ENCODE peak calls at places on chromosomes 1 and 21, in five cellular contexts. One of them, this sample, is unnamed.

GRCh38 chr1:17013598-17014320 is 2.0 kb upstream of the ATP13A2 start:
- DNase-seq in uterus: no peak
- DNase-seq in heart right ventricle: no peak
- DNase-seq in thoracic aorta: no peak
- DNase-seq in MM.1S: no peak
- DNase-seq in this sample: peak; percentile 43

GRCh38 chr1:20061866-20062265 is 8.1 kb upstream of the PLA2G5 start:
- DNase-seq in uterus: no peak
- DNase-seq in MM.1S: no peak
- DNase-seq in heart right ventricle: no peak
- DNase-seq in thoracic aorta: no peak
- DNase-seq in this sample: no peak

GRCh38 chr1:43644558-43644957 is 5.4 kb upstream of the KDM4A start:
- DNase-seq in MM.1S: no peak
- DNase-seq in heart right ventricle: no peak
- DNase-seq in thoracic aorta: no peak
- DNase-seq in uterus: no peak
- DNase-seq in this sample: no peak

GRCh38 chr1:212190169-212190568 is 95.0 kb upstream of the PPP2R5A start:
- DNase-seq in uterus: no peak
- DNase-seq in heart right ventricle: no peak
- DNase-seq in thoracic aorta: no peak
- DNase-seq in MM.1S: no peak
- DNase-seq in this sample: no peak

GRCh38 chr1:15948600-15949452 is 27.1 kb downstream of the ZBTB17 start:
- DNase-seq in uterus: peak; percentile 85
- DNase-seq in heart right ventricle: peak; percentile 80
- DNase-seq in thoracic aorta: peak; percentile 73
- DNase-seq in MM.1S: no peak
- DNase-seq in this sample: peak; percentile 80

GRCh38 chr1:152926091-152926490 is 17.7 kb downstream of the IVL start:
- DNase-seq in thoracic aorta: no peak
- DNase-seq in heart right ventricle: no peak
- DNase-seq in MM.1S: peak; percentile 58
- DNase-seq in uterus: no peak
- DNase-seq in this sample: no peak

GRCh38 chr1:180248731-180249681 is 18.9 kb downstream of the LHX4 start:
- DNase-seq in uterus: no peak
- DNase-seq in heart right ventricle: no peak
- DNase-seq in MM.1S: no peak
- DNase-seq in thoracic aorta: no peak
- DNase-seq in this sample: no peak

GRCh38 chr1:84691139-84691783 is 1.0 kb upstream of the SSX2IP start:
- DNase-seq in heart right ventricle: no peak
- DNase-seq in uterus: no peak
- DNase-seq in thoracic aorta: no peak
- DNase-seq in MM.1S: no peak
- DNase-seq in this sample: no peak

GRCh38 chr21:36175771-36176565 is 19.3 kb downstream of the DOP1B start:
- DNase-seq in heart right ventricle: no peak
- DNase-seq in thoracic aorta: no peak
- DNase-seq in uterus: no peak
- DNase-seq in MM.1S: no peak
- DNase-seq in this sample: no peak

GRCh38 chr1:87688136-87688535 is 359.5 kb downstream of the LMO4 start:
- DNase-seq in heart right ventricle: no peak
- DNase-seq in MM.1S: no peak
- DNase-seq in thoracic aorta: no peak
- DNase-seq in uterus: no peak
- DNase-seq in this sample: no peak

GRCh38 chr1:205678286-205679111 is 1.8 kb downstream of the SLC45A3 start:
- DNase-seq in MM.1S: no peak
- DNase-seq in heart right ventricle: peak; percentile 34
- DNase-seq in uterus: peak; percentile 46
- DNase-seq in thoracic aorta: no peak
- DNase-seq in this sample: no peak

GRCh38 chr1:172697463-172698100 is 38.7 kb downstream of the FASLG start:
- DNase-seq in heart right ventricle: no peak
- DNase-seq in thoracic aorta: no peak
- DNase-seq in uterus: no peak
- DNase-seq in MM.1S: no peak
- DNase-seq in this sample: no peak

GRCh38 chr1:97200627-97201026 is 479.0 kb downstream of the PTBP2 start:
- DNase-seq in uterus: no peak
- DNase-seq in heart right ventricle: no peak
- DNase-seq in thoracic aorta: no peak
- DNase-seq in MM.1S: no peak
- DNase-seq in this sample: no peak

DNA sequence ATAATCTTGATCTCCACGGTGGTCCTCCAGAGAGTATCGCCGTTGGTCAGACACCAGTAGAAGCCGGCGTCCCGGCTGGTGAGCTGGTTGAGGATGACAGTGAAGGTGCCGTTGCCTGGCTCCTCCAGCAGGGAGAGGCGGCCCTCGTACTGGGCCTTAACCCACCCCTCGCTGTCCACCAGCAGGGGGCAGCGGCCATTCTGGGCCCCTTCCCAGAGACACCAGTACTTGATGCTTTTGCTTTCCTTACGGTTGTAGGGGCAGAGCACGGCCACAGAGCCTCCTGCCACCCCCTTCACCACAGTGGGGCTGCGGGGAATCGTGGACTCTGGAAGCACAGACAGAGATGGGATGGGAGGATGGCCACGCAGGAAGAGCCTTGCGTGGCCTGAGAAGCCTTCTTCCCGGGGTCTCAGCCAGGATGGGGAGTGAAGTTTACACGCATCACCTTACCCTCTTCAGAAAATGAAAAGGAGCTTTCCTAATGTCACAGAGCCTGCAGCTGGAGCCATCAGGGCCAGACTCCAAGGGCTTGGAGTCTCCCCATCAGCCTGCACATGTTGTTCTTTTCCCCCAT is 10.7 kb downstream of the PIGR start:
- DNase-seq in heart right ventricle: no peak
- DNase-seq in MM.1S: no peak
- DNase-seq in thoracic aorta: no peak
- DNase-seq in uterus: no peak
- DNase-seq in this sample: no peak
- TF ChIP-seq CTCF in heart right ventricle: peak; percentile 54
- TF ChIP-seq CTCF in MM.1S: peak; percentile 61
- TF ChIP-seq CTCF in thoracic aorta: peak; percentile 27
- TF ChIP-seq CTCF in uterus: no peak
- TF ChIP-seq CTCF in this sample: peak; percentile 18

DNA sequence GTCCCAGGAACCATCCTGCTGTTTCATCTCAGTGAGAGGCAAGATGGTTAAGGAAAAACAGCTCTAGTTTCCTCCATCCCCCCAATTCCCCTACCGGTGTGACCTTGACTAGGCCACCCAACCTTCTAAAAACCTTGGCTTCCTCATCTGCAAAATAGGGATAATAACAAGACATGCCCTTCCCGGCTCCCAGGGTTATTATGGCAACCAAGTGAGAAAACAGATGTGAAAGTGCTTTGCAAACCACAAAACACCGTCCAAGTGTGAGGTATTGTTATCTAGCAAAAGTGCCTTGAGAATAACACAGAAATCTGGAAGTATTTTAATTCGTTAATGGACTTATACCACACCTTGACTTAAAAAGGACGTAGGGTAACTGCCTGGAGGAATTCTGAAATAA is 62.7 kb downstream of the ITPKB start:
- DNase-seq in heart right ventricle: no peak
- DNase-seq in MM.1S: no peak
- DNase-seq in uterus: no peak
- DNase-seq in thoracic aorta: no peak
- DNase-seq in this sample: no peak
- H3K4me1 ChIP-seq in heart right ventricle: peaks cover 97% of the 10 kb centered on the region
- H3K4me1 ChIP-seq in MM.1S: peaks cover 22% of the 10 kb centered on the region
- H3K4me1 ChIP-seq in uterus: peaks cover 38% of the 10 kb centered on the region
- H3K4me1 ChIP-seq in thoracic aorta: peaks cover 34% of the 10 kb centered on the region
- H3K4me1 ChIP-seq in this sample: peaks cover 60% of the 10 kb centered on the region

GRCh38 chr1:12051361-12051760 is 11.7 kb upstream of the TNFRSF8 start:
- DNase-seq in MM.1S: peak; percentile 31
- DNase-seq in heart right ventricle: no peak
- DNase-seq in thoracic aorta: no peak
- DNase-seq in uterus: no peak
- DNase-seq in this sample: no peak

GRCh38 chr1:12052997-12053686 is 10.0 kb upstream of the TNFRSF8 start:
- DNase-seq in MM.1S: no peak
- DNase-seq in uterus: peak; percentile 51
- DNase-seq in heart right ventricle: peak; percentile 64
- DNase-seq in thoracic aorta: no peak
- DNase-seq in this sample: no peak

GRCh38 chr1:12053752-12054548 is 9.2 kb upstream of the TNFRSF8 start:
- DNase-seq in thoracic aorta: no peak
- DNase-seq in uterus: no peak
- DNase-seq in heart right ventricle: no peak
- DNase-seq in MM.1S: no peak
- DNase-seq in this sample: no peak

GRCh38 chr1:12049625-12050024 is 13.5 kb upstream of the TNFRSF8 start:
- DNase-seq in thoracic aorta: no peak
- DNase-seq in MM.1S: no peak
- DNase-seq in heart right ventricle: no peak
- DNase-seq in uterus: no peak
- DNase-seq in this sample: no peak

DNA sequence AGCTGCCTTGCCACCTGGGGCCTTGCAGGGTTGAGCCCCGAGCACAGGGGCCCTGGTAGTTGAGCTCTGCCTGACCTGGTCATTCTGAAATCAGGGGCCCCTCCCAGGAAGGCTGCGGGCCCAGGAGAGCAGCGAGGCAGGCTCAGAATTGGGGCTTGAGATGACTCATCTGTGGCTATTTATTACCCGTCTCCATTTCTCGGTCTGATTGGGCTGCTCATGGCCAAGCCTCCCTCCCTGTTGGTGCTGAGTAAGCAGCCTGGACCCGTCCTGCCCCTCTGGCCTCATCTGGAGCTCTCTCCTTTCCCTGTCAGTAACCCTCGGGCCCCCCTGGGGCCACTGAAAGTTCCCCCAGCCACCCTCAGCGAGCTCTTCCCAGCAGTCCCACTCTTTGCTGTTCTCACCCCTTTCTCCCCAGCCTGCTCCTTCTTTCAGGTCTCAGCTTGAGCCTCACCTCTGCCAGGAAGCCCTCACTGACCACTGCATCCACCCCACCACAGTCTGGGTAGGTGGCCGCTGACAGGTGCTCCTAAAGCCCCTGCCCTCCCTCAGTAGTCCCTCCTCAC is 11.0 kb upstream of the TNFRSF8 start:
- DNase-seq in heart right ventricle: peak; percentile 68
- DNase-seq in uterus: peak; percentile 78
- DNase-seq in thoracic aorta: peak; percentile 38
- DNase-seq in MM.1S: peak; percentile 94
- DNase-seq in this sample: peak; percentile 43
- H3K4me3 ChIP-seq in heart right ventricle: no peak overlapping the region
- H3K4me3 ChIP-seq in uterus: no peak overlapping the region
- H3K4me3 ChIP-seq in thoracic aorta: peak overlapping the region; percentile 39
- H3K4me3 ChIP-seq in MM.1S: peak overlapping the region; percentile 30
- H3K4me3 ChIP-seq in this sample: no peak overlapping the region

DNA sequence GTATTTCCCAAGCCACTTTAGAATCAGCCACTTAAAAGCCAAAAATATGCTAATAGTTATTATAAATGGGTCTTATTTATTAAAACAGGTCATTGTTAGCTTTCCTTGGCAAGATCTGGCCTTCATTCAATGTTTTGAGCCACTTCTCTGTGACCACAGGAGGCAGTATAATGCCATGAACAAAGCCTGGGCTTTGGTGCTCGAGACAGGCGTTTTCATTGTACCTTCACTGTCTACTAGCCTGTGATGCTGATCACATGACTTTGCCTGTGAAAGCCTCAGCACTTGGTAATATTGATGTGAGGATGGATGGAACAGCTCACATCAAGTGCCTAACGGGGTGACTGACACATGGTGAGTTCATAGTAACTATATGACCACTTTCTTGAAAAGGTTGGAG is 217.0 kb downstream of the RWDD3 start:
- DNase-seq in thoracic aorta: no peak
- DNase-seq in uterus: no peak
- DNase-seq in MM.1S: no peak
- DNase-seq in heart right ventricle: no peak
- DNase-seq in this sample: no peak
- TF ChIP-seq CTCF in thoracic aorta: no peak
- TF ChIP-seq CTCF in uterus: no peak
- TF ChIP-seq CTCF in MM.1S: no peak
- TF ChIP-seq CTCF in heart right ventricle: no peak
- TF ChIP-seq CTCF in this sample: no peak

DNA sequence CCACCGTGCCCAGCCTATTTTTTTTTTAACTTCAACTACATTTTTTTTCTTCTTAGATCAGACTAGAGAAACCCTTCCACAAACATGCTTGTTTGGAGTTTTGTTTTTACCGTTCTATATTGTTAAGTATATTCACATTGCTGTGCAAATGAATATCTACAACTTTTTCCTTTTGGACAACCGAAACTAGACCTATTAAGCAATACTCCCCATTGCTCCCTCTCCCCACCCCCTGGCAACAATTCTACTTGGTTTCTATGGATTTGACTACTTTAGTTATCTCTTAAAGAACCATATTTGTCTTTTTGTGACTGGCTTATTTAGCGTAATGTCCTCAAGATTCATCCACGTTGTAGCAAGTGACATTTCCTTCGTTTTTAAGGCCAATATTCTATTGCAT is 19.1 kb downstream of the ETNK2 start:
- DNase-seq in heart right ventricle: no peak
- DNase-seq in thoracic aorta: no peak
- DNase-seq in MM.1S: no peak
- DNase-seq in uterus: no peak
- DNase-seq in this sample: no peak
- H3K4me1 ChIP-seq in heart right ventricle: peaks cover 15% of the 10 kb centered on the region
- H3K4me1 ChIP-seq in thoracic aorta: peaks cover 4% of the 10 kb centered on the region
- H3K4me1 ChIP-seq in MM.1S: no peaks in the 10 kb centered on the region
- H3K4me1 ChIP-seq in uterus: peaks cover 22% of the 10 kb centered on the region
- H3K4me1 ChIP-seq in this sample: no peaks in the 10 kb centered on the region

GRCh38 chr1:224617410-224618361 is 1.6 kb downstream of the CNIH3 start:
- DNase-seq in MM.1S: no peak
- DNase-seq in heart right ventricle: no peak
- DNase-seq in uterus: no peak
- DNase-seq in thoracic aorta: no peak
- DNase-seq in this sample: no peak
- H3K4me3 ChIP-seq in MM.1S: no peak overlapping the region
- H3K4me3 ChIP-seq in heart right ventricle: no peak overlapping the region
- H3K4me3 ChIP-seq in uterus: no peak overlapping the region
- H3K4me3 ChIP-seq in thoracic aorta: peak overlapping the region; percentile 65
- H3K4me3 ChIP-seq in this sample: peak overlapping the region; percentile 58

GRCh38 chr1:79617777-79618176 is 611.2 kb upstream of the ADGRL4 start:
- DNase-seq in thoracic aorta: no peak
- DNase-seq in heart right ventricle: no peak
- DNase-seq in MM.1S: no peak
- DNase-seq in uterus: no peak
- DNase-seq in this sample: no peak

GRCh38 chr1:79614762-79615161 is 608.2 kb upstream of the ADGRL4 start:
- DNase-seq in heart right ventricle: no peak
- DNase-seq in uterus: no peak
- DNase-seq in thoracic aorta: no peak
- DNase-seq in MM.1S: peak; percentile 16
- DNase-seq in this sample: no peak
- TF ChIP-seq CTCF in heart right ventricle: no peak
- TF ChIP-seq CTCF in uterus: no peak
- TF ChIP-seq CTCF in thoracic aorta: no peak
- TF ChIP-seq CTCF in MM.1S: no peak
- TF ChIP-seq CTCF in this sample: no peak

This sample was measured in tibial nerve.